ENCODE peak calls at places on chromosomes 6 and 20, in six cellular contexts. T is iPS DF 6.9, D is stomach, U is H1, S is hepatocyte, N is HAP-1. F is an unnamed sample.

GRCh38 chr6:167702241-167702827 is 124.4 kb upstream of the AFDN start:
- DNase-seq in T (no peak), D (no peak), U (no peak), S (no peak), N (no peak), F (no peak)

GRCh38 chr6:72560721-72561593 is 60.9 kb upstream of the KCNQ5 start:
- DNase-seq in T (no peak), D (no peak), U (no peak), S (no peak), N (peak; percentile 11), F (peak; percentile 4)

GRCh38 chr6:149079911-149080501 is 237.5 kb upstream of the TAB2 start:
- DNase-seq in T (no peak), D (no peak), U (no peak), S (peak; percentile 41), N (no peak), F (peak; percentile 51)

GRCh38 chr6:449057-449430 is 57.5 kb downstream of the IRF4 start:
- DNase-seq in T (no peak), D (no peak), U (no peak), S (no peak), N (no peak), F (no peak)

GRCh38 chr20:47456952-47457724 is 44.5 kb upstream of the NCOA3 start:
- DNase-seq in T (no peak), D (no peak), U (no peak), S (no peak), N (no peak), F (peak; percentile 68)

GRCh38 chr6:48429610-48430009 is 318.6 kb upstream of the PTCHD4 start:
- DNase-seq in T (no peak), D (no peak), U (no peak), S (no peak), N (no peak), F (no peak)

GRCh38 chr6:3775906-3776305 is 24.4 kb upstream of the PXDC1 start:
- DNase-seq in T (no peak), D (no peak), U (no peak), S (no peak), N (no peak), F (no peak)

GRCh38 chr6:43488667-43489276 is 11.4 kb downstream of the TJAP1 start:
- DNase-seq in T (no peak), D (no peak), U (no peak), S (no peak), N (no peak), F (no peak)

GRCh38 chr20:1286267-1287036 is 20.4 kb downstream of the SNPH start:
- DNase-seq in T (no peak), D (no peak), U (no peak), S (no peak), N (no peak), F (no peak)

GRCh38 chr20:36543187-36544133 is 2.1 kb downstream of the MYL9 start:
- DNase-seq in T (no peak), D (no peak), U (no peak), S (no peak), N (no peak), F (no peak)

GRCh38 chr6:149463781-149464180 is 21.0 kb downstream of the ZC3H12D start:
- DNase-seq in T (no peak), D (no peak), U (no peak), S (no peak), N (no peak), F (no peak)

GRCh38 chr6:126444874-126445273 is 105.0 kb downstream of the CENPW start:
- DNase-seq in T (no peak), D (no peak), U (no peak), S (no peak), N (no peak), F (no peak)

GRCh38 chr20:21505810-21506530 is 7.9 kb downstream of the NKX2-2 start:
- DNase-seq in T (no peak), D (peak; percentile 53), U (peak; percentile 90), S (peak; percentile 79), N (peak; percentile 84), F (peak; percentile 56)

GRCh38 chr20:54115172-54115854 is 44.9 kb upstream of the BCAS1 start:
- DNase-seq in T (no peak), D (no peak), U (no peak), S (peak; percentile 40), N (no peak), F (no peak)

GRCh38 chr6:111407686-111408085 is 75.3 kb downstream of the REV3L start:
- DNase-seq in T (no peak), D (no peak), U (no peak), S (no peak), N (no peak), F (no peak)
- H3K4me1 ChIP-seq in T (no peaks in the 10 kb centered on the region), D (peaks cover 11% of the 10 kb centered on the region), U (no peaks in the 10 kb centered on the region), S (no peaks in the 10 kb centered on the region), N (peaks cover 5% of the 10 kb centered on the region), F (no peaks in the 10 kb centered on the region)

DNA sequence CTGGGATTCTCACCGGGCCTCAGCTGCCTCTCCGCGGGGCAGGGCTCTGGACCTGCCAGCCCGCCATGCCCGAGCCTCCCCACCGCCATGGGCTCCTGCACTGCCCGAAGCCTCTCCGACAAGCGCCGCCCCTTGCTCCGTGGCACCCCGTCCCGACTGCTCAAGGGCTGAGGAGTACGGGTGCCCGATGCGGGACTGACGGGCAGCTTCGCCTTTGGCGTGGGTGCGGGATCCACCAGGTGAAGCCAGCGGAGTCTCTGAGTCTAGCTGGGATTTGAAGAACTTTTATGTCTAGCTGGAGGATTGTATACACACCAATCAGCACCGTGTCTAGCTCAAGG is 5.3 kb upstream of the RANBP9 start:
- DNase-seq in T (no peak), D (no peak), U (no peak), S (no peak), N (no peak), F (no peak)
- H3K4me1 ChIP-seq in T (no peaks in the 10 kb centered on the region), D (peaks cover 13% of the 10 kb centered on the region), U (no peaks in the 10 kb centered on the region), S (no peaks in the 10 kb centered on the region), N (peaks cover 6% of the 10 kb centered on the region), F (peaks cover 11% of the 10 kb centered on the region)

DNA sequence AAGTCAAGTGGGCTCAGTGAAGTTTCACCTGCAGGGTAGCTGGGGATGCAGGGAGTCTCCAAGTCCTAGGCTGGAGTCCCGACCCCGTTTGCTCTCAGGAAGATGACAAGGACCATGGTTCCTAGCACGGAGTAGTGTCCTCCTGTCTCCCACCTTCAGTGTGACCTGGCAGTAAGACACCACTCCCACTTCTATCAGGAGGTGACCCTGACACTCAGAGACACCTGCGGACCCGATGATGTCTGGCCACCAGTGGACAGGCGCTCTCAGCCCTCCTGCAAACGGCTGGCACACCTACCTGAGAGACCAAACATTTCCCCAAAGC is 1.1 kb downstream of the SOD2 start:
- DNase-seq in T (no peak), D (no peak), U (no peak), S (no peak), N (peak; percentile 32), F (no peak)
- H3K4me1 ChIP-seq in T (peaks cover 7% of the 10 kb centered on the region), D (peaks cover 69% of the 10 kb centered on the region), U (peaks cover 9% of the 10 kb centered on the region), S (peaks cover 10% of the 10 kb centered on the region), N (peaks cover 10% of the 10 kb centered on the region), F (peaks cover 29% of the 10 kb centered on the region)

DNA sequence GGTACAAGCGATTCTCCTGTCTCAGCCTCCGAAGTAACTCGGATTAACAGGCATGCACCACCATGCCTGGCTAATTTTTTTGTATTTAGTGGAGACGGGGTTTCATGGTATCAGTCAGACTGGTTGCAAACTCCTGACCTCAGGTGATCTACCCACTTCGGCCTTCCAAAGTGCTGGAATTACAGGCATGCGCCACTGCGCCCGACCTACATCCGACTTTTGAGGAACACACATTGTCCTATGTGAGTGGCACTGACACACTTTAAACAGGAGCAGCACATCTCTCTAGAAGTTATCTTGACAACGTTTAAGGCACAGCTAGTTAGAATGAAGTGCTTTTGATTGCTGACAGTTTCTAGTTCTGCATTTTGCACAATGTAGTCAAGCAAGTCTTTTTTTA is 26.7 kb downstream of the NEDD9 start:
- DNase-seq in T (no peak), D (no peak), U (peak; percentile 22), S (no peak), N (no peak), F (peak; percentile 69)
- H3K4me1 ChIP-seq in T (peaks cover 4% of the 10 kb centered on the region), D (peaks cover 79% of the 10 kb centered on the region), U (peaks cover 18% of the 10 kb centered on the region), S (peaks cover 38% of the 10 kb centered on the region), N (peaks cover 13% of the 10 kb centered on the region), F (peaks cover 27% of the 10 kb centered on the region)

DNA sequence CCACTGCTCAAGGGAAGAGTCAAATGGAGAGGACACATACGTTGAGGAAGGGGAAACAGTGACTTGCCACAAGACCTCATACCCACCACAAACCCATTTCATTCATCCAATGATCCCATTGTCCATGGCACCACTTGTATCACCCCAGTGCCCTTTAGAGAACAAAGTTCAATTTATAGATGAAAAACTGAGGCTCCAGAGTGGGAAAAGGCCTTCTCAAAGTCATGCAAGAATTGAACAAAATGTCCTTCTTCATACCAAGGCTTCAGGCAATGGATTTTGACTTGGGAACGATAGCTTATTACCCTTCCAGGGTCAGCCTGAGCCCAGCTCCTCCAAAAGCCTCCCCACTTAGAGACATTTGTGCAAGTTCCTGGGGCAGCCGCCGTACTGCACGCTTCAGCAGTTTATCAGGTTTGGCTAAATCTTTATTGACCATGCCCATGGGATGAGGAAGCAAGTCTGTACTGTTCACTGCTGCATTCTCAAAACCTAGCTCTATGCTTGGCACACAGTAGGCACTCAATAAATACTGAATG is 47.3 kb upstream of the MRPS10 start:
- DNase-seq in T (no peak), D (no peak), U (no peak), S (no peak), N (no peak), F (no peak)
- H3K4me1 ChIP-seq in T (peaks cover 1% of the 10 kb centered on the region), D (peaks cover 24% of the 10 kb centered on the region), U (peaks cover 5% of the 10 kb centered on the region), S (peaks cover 15% of the 10 kb centered on the region), N (peaks cover 4% of the 10 kb centered on the region), F (no peaks in the 10 kb centered on the region)

DNA sequence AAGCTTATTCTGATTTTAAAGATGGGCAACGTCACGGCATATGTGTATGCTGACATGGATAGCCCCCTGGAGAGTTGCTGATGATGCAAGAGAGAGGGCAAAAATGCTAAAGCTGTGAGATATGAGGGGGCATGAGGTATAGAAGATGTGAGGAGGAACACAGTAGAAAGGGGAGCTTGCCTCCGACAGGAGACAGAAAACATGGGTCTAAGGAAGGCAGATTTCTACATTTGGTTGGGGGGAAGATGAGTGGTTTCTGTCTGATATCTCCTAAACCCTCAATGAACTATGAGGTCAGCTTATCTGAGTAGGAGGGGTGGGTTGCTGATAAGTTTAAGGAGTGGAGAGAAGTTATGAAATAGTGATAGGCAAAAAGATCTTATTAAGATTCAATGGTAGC is 6.1 kb downstream of the RNF24 start:
- DNase-seq in T (no peak), D (no peak), U (no peak), S (no peak), N (no peak), F (peak; percentile 25)
- H3K4me1 ChIP-seq in T (no peaks in the 10 kb centered on the region), D (peaks cover 67% of the 10 kb centered on the region), U (peaks cover under 1% of the 10 kb centered on the region), S (no peaks in the 10 kb centered on the region), N (peaks cover 4% of the 10 kb centered on the region), F (peaks cover 2% of the 10 kb centered on the region)

F was measured in cardiac muscle cell.